ENCODE peak calls at places on chromosomes 4 and X, in eight cellular contexts. One of them, this sample, is unnamed. For H3K4me1, the result is how much of the 10 kb centered on the place peaks cover.

GRCh38 chr4:15100994-15101695 is 98.9 kb downstream of the CPEB2 start:
- DNase-seq in CD8-positive, alpha-beta memory T cell: no peak
- DNase-seq in psoas muscle: no peak
- DNase-seq in stomach: no peak
- DNase-seq in lower lobe of right lung: no peak
- DNase-seq in lung: no peak
- DNase-seq in hepatocyte: no peak
- DNase-seq in IMR-90: peak
- DNase-seq in this sample: no peak

GRCh38 chr4:149684516-149684915 is 131.1 kb downstream of the IQCM start:
- DNase-seq in CD8-positive, alpha-beta memory T cell: no peak
- DNase-seq in psoas muscle: no peak
- DNase-seq in stomach: no peak
- DNase-seq in lower lobe of right lung: no peak
- DNase-seq in lung: no peak
- DNase-seq in hepatocyte: no peak
- DNase-seq in IMR-90: no peak
- DNase-seq in this sample: no peak

GRCh38 chr4:76990288-76991080 is 40.9 kb downstream of the SEPTIN11 start:
- DNase-seq in CD8-positive, alpha-beta memory T cell: no peak
- DNase-seq in psoas muscle: no peak
- DNase-seq in stomach: no peak
- DNase-seq in lower lobe of right lung: no peak
- DNase-seq in lung: no peak
- DNase-seq in hepatocyte: no peak
- DNase-seq in IMR-90: peak
- DNase-seq in this sample: no peak

GRCh38 chrX:13029341-13029740 is 15.1 kb downstream of the FAM9C start:
- DNase-seq in CD8-positive, alpha-beta memory T cell: peak
- DNase-seq in psoas muscle: peak
- DNase-seq in stomach: peak
- DNase-seq in lower lobe of right lung: no peak
- DNase-seq in lung: no peak
- DNase-seq in hepatocyte: peak
- DNase-seq in IMR-90: peak
- DNase-seq in this sample: peak

GRCh38 chrX:68443155-68443868 is 10.0 kb upstream of the OPHN1 start:
- DNase-seq in CD8-positive, alpha-beta memory T cell: no peak
- DNase-seq in psoas muscle: no peak
- DNase-seq in stomach: no peak
- DNase-seq in lower lobe of right lung: peak
- DNase-seq in lung: peak
- DNase-seq in hepatocyte: no peak
- DNase-seq in IMR-90: peak
- DNase-seq in this sample: no peak

GRCh38 chr4:189660737-189661330 is 279.8 kb upstream of the FRG1 start:
- DNase-seq in CD8-positive, alpha-beta memory T cell: no peak
- DNase-seq in psoas muscle: no peak
- DNase-seq in stomach: no peak
- DNase-seq in lower lobe of right lung: no peak
- DNase-seq in lung: no peak
- DNase-seq in hepatocyte: peak
- DNase-seq in IMR-90: no peak
- DNase-seq in this sample: no peak

GRCh38 chr4:142278663-142279062 is 567.4 kb downstream of the INPP4B start:
- DNase-seq in CD8-positive, alpha-beta memory T cell: no peak
- DNase-seq in psoas muscle: no peak
- DNase-seq in stomach: no peak
- DNase-seq in lower lobe of right lung: no peak
- DNase-seq in lung: no peak
- DNase-seq in hepatocyte: no peak
- DNase-seq in IMR-90: no peak
- DNase-seq in this sample: no peak

GRCh38 chr4:36310793-36311192 is 29.4 kb downstream of the DTHD1 start:
- DNase-seq in CD8-positive, alpha-beta memory T cell: no peak
- DNase-seq in psoas muscle: no peak
- DNase-seq in stomach: no peak
- DNase-seq in lower lobe of right lung: no peak
- DNase-seq in lung: peak
- DNase-seq in hepatocyte: no peak
- DNase-seq in IMR-90: no peak
- DNase-seq in this sample: peak

GRCh38 chrX:13499736-13500135 is 69.7 kb upstream of the EGFL6 start:
- DNase-seq in CD8-positive, alpha-beta memory T cell: no peak
- DNase-seq in psoas muscle: no peak
- DNase-seq in stomach: no peak
- DNase-seq in lower lobe of right lung: no peak
- DNase-seq in lung: no peak
- DNase-seq in hepatocyte: no peak
- DNase-seq in IMR-90: no peak
- DNase-seq in this sample: no peak

GRCh38 chr4:100190643-100191600 is 654 bp upstream of the DDIT4L start:
- DNase-seq in CD8-positive, alpha-beta memory T cell: peak
- DNase-seq in psoas muscle: peak
- DNase-seq in stomach: no peak
- DNase-seq in lower lobe of right lung: no peak
- DNase-seq in lung: no peak
- DNase-seq in hepatocyte: peak
- DNase-seq in IMR-90: peak
- DNase-seq in this sample: peak

GRCh38 chr4:151173751-151174325 is 74.4 kb downstream of the RPS3A start:
- DNase-seq in CD8-positive, alpha-beta memory T cell: no peak
- DNase-seq in psoas muscle: peak
- DNase-seq in stomach: no peak
- DNase-seq in lower lobe of right lung: no peak
- DNase-seq in lung: peak
- DNase-seq in hepatocyte: no peak
- DNase-seq in IMR-90: peak
- DNase-seq in this sample: peak

GRCh38 chrX:24874604-24875247 is 141.0 kb downstream of the ARX start:
- DNase-seq in CD8-positive, alpha-beta memory T cell: no peak
- DNase-seq in psoas muscle: no peak
- DNase-seq in stomach: no peak
- DNase-seq in lower lobe of right lung: no peak
- DNase-seq in lung: no peak
- DNase-seq in hepatocyte: no peak
- DNase-seq in IMR-90: no peak
- DNase-seq in this sample: no peak

GRCh38 chr4:8938623-8939022 is 67.0 kb upstream of the HMX1 start:
- DNase-seq in CD8-positive, alpha-beta memory T cell: no peak
- DNase-seq in psoas muscle: no peak
- DNase-seq in stomach: no peak
- DNase-seq in lower lobe of right lung: no peak
- DNase-seq in lung: no peak
- DNase-seq in hepatocyte: no peak
- DNase-seq in IMR-90: no peak
- DNase-seq in this sample: no peak

GRCh38 chr4:114036864-114037263 is 57.4 kb upstream of the ARSJ start:
- DNase-seq in CD8-positive, alpha-beta memory T cell: no peak
- DNase-seq in psoas muscle: no peak
- DNase-seq in stomach: no peak
- DNase-seq in lower lobe of right lung: no peak
- DNase-seq in lung: no peak
- DNase-seq in hepatocyte: no peak
- DNase-seq in IMR-90: no peak
- DNase-seq in this sample: no peak

GRCh38 chr4:138595731-138596465 is 353.7 kb upstream of the SLC7A11 start:
- DNase-seq in CD8-positive, alpha-beta memory T cell: no peak
- DNase-seq in psoas muscle: no peak
- DNase-seq in stomach: no peak
- DNase-seq in lower lobe of right lung: no peak
- DNase-seq in lung: no peak
- DNase-seq in hepatocyte: no peak
- DNase-seq in IMR-90: peak
- DNase-seq in this sample: no peak

DNA sequence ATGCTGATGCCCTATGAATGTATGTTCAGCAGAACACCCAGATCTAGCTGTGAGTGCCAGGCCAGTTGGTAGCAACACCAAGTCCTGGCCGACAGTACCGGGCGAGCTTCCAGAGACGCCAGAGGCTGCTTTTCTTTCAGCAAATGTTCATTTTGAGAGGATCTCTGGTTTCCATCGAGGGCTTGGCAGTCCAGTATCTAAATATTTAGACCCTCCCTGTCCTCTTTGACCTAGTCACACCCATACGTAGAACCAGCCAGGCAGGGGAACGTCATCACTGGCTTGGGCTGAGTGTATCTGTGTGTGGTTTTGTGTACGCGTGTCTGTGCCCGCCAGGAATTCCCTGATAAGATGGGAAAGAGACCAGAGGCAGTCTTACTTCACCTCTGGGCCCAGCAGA is 14.8 kb upstream of the ELF4 start:
- DNase-seq in CD8-positive, alpha-beta memory T cell: no peak
- DNase-seq in psoas muscle: peak
- DNase-seq in stomach: peak
- DNase-seq in lower lobe of right lung: no peak
- DNase-seq in lung: no peak
- DNase-seq in hepatocyte: peak
- DNase-seq in IMR-90: no peak
- DNase-seq in this sample: peak
- H3K4me1 ChIP-seq in CD8-positive, alpha-beta memory T cell: under half
- H3K4me1 ChIP-seq in psoas muscle: under half
- H3K4me1 ChIP-seq in stomach: under half
- H3K4me1 ChIP-seq in lower lobe of right lung: under half
- H3K4me1 ChIP-seq in lung: under half
- H3K4me1 ChIP-seq in hepatocyte: under half
- H3K4me1 ChIP-seq in IMR-90: under half
- H3K4me1 ChIP-seq in this sample: under half

GRCh38 chr4:84623661-84624060 is 40.7 kb downstream of the CDS1 start:
- DNase-seq in CD8-positive, alpha-beta memory T cell: no peak
- DNase-seq in psoas muscle: no peak
- DNase-seq in stomach: no peak
- DNase-seq in lower lobe of right lung: no peak
- DNase-seq in lung: no peak
- DNase-seq in hepatocyte: no peak
- DNase-seq in IMR-90: no peak
- DNase-seq in this sample: no peak
- H3K27ac ChIP-seq in CD8-positive, alpha-beta memory T cell: no peak
- H3K27ac ChIP-seq in psoas muscle: no peak
- H3K27ac ChIP-seq in stomach: no peak
- H3K27ac ChIP-seq in lower lobe of right lung: no peak
- H3K27ac ChIP-seq in lung: no peak
- H3K27ac ChIP-seq in hepatocyte: no peak
- H3K27ac ChIP-seq in IMR-90: no peak
- H3K27ac ChIP-seq in this sample: no peak

GRCh38 chr4:94519925-94520789 is 68.4 kb downstream of the PDLIM5 start:
- DNase-seq in CD8-positive, alpha-beta memory T cell: no peak
- DNase-seq in psoas muscle: no peak
- DNase-seq in stomach: no peak
- DNase-seq in lower lobe of right lung: no peak
- DNase-seq in lung: no peak
- DNase-seq in hepatocyte: no peak
- DNase-seq in IMR-90: no peak
- DNase-seq in this sample: no peak
- H3K4me1 ChIP-seq in CD8-positive, alpha-beta memory T cell: under half
- H3K4me1 ChIP-seq in psoas muscle: half or more
- H3K4me1 ChIP-seq in stomach: half or more
- H3K4me1 ChIP-seq in lower lobe of right lung: under half
- H3K4me1 ChIP-seq in lung: under half
- H3K4me1 ChIP-seq in hepatocyte: under half
- H3K4me1 ChIP-seq in IMR-90: under half
- H3K4me1 ChIP-seq in this sample: under half

DNA sequence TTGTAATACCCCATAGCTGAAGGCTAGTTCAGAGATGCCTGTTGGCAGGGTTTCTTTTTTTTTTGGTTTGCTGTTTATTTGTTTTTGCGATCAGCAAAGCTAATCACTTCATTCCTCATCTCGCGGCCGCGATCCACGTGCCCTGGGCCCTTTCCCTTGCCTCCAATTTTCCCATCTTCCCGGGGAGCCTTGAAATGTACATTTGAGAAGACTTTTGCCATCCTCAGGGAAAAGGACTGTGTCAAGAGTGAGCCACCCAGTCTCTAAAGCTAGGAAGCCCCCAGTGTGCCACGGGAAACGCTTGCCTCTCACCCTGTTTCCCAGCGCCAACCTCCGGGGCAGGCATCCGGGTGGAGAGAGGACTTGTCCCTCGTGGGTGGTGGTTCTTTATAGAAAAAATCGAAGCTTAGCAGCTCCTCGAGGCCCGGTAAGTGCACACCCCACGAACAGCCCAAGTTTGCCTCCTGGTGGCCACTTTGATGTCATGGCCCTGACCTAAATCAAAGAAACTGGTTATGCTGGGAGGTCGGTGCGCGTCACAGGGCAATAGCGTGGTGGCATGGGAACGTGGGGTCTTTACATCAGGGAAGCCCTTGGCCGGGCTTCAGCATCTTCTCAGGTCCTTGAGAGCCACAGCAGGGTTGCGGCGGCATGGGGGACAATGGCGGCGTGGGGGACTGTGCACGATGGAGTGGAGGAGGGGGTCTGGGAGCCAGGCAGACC is 42.0 kb downstream of the MAP7D3 start:
- DNase-seq in CD8-positive, alpha-beta memory T cell: peak
- DNase-seq in psoas muscle: peak
- DNase-seq in stomach: peak
- DNase-seq in lower lobe of right lung: no peak
- DNase-seq in lung: no peak
- DNase-seq in hepatocyte: peak
- DNase-seq in IMR-90: peak
- DNase-seq in this sample: peak
- H3K27ac ChIP-seq in CD8-positive, alpha-beta memory T cell: no peak
- H3K27ac ChIP-seq in psoas muscle: peak
- H3K27ac ChIP-seq in stomach: peak
- H3K27ac ChIP-seq in lower lobe of right lung: peak
- H3K27ac ChIP-seq in lung: no peak
- H3K27ac ChIP-seq in hepatocyte: no peak
- H3K27ac ChIP-seq in IMR-90: peak
- H3K27ac ChIP-seq in this sample: peak

DNA sequence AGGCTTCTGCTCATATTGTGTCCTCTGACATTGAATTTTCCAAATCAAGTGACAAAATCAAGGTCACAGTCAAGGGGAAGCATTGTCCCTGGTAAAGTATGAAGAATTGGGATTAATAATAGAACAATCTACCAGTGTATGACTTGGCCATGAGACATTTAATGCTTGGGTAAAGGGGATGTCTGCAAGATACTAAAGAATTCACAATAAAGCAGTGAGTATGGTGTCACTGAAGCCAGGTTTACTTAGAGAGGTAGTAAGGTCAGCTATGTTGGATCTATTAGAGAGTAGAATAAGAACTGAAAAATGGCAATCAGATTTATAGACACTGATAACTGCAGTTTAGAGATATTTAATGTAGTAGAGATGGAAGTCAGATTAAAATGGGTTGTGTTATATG is 349.2 kb downstream of the BMPR1B start:
- DNase-seq in CD8-positive, alpha-beta memory T cell: no peak
- DNase-seq in psoas muscle: no peak
- DNase-seq in stomach: no peak
- DNase-seq in lower lobe of right lung: no peak
- DNase-seq in lung: no peak
- DNase-seq in hepatocyte: no peak
- DNase-seq in IMR-90: peak
- DNase-seq in this sample: no peak
- H3K4me1 ChIP-seq in CD8-positive, alpha-beta memory T cell: under half
- H3K4me1 ChIP-seq in psoas muscle: under half
- H3K4me1 ChIP-seq in stomach: under half
- H3K4me1 ChIP-seq in lower lobe of right lung: under half
- H3K4me1 ChIP-seq in lung: under half
- H3K4me1 ChIP-seq in hepatocyte: under half
- H3K4me1 ChIP-seq in IMR-90: under half
- H3K4me1 ChIP-seq in this sample: under half

DNA sequence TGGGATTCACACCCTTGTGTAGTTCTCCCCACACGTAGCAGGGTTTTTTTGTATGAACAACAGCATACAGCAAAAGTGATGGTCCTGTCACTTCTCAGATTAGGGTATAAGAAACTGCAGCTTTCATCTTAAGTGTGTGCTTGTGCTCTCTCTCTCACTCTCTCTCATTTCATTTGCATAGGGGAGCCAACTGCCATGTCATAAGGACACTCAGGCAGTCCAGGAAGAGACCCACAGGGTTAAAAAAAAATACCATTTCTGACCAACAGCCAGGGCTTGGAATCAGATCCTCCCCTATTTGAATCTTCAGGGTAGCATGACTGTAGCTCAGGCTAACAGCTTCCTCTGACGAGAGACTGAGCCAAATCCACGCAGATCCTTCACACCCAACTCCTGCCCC is 331.3 kb downstream of the PAPSS1 start:
- DNase-seq in CD8-positive, alpha-beta memory T cell: no peak
- DNase-seq in psoas muscle: no peak
- DNase-seq in stomach: no peak
- DNase-seq in lower lobe of right lung: no peak
- DNase-seq in lung: no peak
- DNase-seq in hepatocyte: no peak
- DNase-seq in IMR-90: no peak
- DNase-seq in this sample: no peak
- H3K27ac ChIP-seq in CD8-positive, alpha-beta memory T cell: no peak
- H3K27ac ChIP-seq in psoas muscle: no peak
- H3K27ac ChIP-seq in stomach: no peak
- H3K27ac ChIP-seq in lower lobe of right lung: no peak
- H3K27ac ChIP-seq in lung: no peak
- H3K27ac ChIP-seq in hepatocyte: no peak
- H3K27ac ChIP-seq in IMR-90: no peak
- H3K27ac ChIP-seq in this sample: no peak

This sample was measured in right cardiac atrium.